ENCODE peak calls at places on chromosomes 12 and 14, in ten cellular contexts. D, O, V, Z, R, T, A, B, P and M are unnamed samples.

GRCh38 chr14:90606434-90606833 is 209.6 kb downstream of the CALM1 start:
- DNase-seq in A (no peak), B (no peak), V (no peak), T (no peak), Z (no peak), P (no peak), D (no peak), R (no peak), O (no peak), M (no peak)

GRCh38 chr14:46054526-46054925 is 597.1 kb downstream of the RPL10L start:
- DNase-seq in O (no peak), B (no peak), R (no peak), A (no peak), Z (no peak), T (no peak), D (no peak), P (no peak), V (no peak), M (no peak)

GRCh38 chr12:84767079-84767478 is 145.5 kb downstream of the SLC6A15 start:
- DNase-seq in D (no peak), P (no peak), B (no peak), R (no peak), Z (no peak), V (no peak), A (no peak), T (no peak), O (no peak), M (no peak)

GRCh38 chr12:18250313-18250916 is 10.9 kb upstream of the PIK3C2G start:
- DNase-seq in O (peak; percentile 39), A (no peak), T (peak; percentile 25), D (no peak), Z (no peak), B (peak; percentile 56), V (no peak), P (no peak), R (no peak), M (no peak)

GRCh38 chr12:95547522-95548055 is 3.7 kb downstream of the USP44 start:
- DNase-seq in A (no peak), B (no peak), Z (no peak), V (no peak), T (peak; percentile 19), P (no peak), O (no peak), D (peak; percentile 24), R (no peak), M (no peak)

GRCh38 chr14:103129301-103130016 is 6.2 kb downstream of the TNFAIP2 start:
- DNase-seq in D (no peak), R (no peak), P (no peak), A (peak; percentile 9), V (no peak), O (no peak), T (peak; percentile 21), Z (no peak), B (no peak), M (no peak)

GRCh38 chr14:92959189-92959531 is 36.2 kb downstream of the CHGA start:
- DNase-seq in A (no peak), R (no peak), D (no peak), O (no peak), V (no peak), P (no peak), Z (no peak), T (no peak), B (no peak), M (no peak)

GRCh38 chr12:2804390-2805145 is 7.9 kb upstream of the ITFG2 start:
- DNase-seq in R (no peak), T (peak; percentile 67), V (no peak), D (peak; percentile 52), O (peak; percentile 65), A (peak; percentile 42), Z (no peak), B (no peak), P (no peak), M (peak; percentile 62)

GRCh38 chr12:3326850-3327780 is 163.9 kb upstream of the PRMT8 start:
- DNase-seq in B (no peak), P (no peak), R (no peak), A (no peak), Z (no peak), D (no peak), V (no peak), O (no peak), T (no peak), M (no peak)

DNA sequence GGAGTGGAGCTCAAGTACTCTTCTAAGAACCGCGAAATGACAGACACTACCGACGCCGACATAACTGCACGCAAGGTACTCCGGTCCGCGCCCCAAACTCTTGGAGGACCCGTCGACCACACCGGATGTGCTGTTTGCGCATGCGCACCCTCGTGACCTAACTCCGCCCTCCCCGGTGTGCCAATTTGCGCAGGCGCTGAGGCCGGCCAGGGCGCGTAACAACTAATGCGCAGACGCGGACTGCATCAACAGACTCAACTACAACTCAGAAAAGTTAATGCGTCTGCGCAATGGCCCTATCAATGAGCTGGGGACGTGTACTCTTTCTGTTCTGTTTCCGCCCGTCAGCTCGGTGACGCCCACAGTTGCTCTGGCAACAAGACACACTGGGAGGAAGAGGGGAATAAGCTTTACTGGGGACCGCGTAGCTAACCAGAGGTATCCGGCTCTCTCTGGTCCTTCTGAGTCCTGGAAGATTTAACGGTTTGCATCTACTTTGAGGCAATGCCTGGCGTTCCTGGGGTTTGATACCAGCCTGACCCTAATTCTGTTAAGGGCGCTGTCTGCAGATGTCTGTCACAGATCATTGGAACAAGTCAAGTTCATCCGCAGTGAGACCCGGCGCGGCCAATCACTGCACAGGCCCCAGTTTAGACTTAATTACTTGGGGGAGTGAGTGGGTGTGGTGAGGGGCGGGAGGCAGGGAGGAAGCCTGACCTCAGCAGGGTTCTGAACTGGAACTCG is at the start of gene DAD1:
- DNase-seq in V (peak; percentile 100), T (peak; percentile 99), A (peak; percentile 98), Z (peak; percentile 100), B (peak; percentile 99), D (peak; percentile 99), P (peak; percentile 99), O (peak; percentile 98), R (peak; percentile 99), M (peak; percentile 98)
- TF ChIP-seq POLR2A in V (peak; percentile 47), T (peak; percentile 90), A (peak; percentile 85), Z (peak; percentile 73), B (peak; percentile 77), D (peak; percentile 93), P (peak; percentile 86), O (peak; percentile 58), R (no peak), M (peak; percentile 85)

DNA sequence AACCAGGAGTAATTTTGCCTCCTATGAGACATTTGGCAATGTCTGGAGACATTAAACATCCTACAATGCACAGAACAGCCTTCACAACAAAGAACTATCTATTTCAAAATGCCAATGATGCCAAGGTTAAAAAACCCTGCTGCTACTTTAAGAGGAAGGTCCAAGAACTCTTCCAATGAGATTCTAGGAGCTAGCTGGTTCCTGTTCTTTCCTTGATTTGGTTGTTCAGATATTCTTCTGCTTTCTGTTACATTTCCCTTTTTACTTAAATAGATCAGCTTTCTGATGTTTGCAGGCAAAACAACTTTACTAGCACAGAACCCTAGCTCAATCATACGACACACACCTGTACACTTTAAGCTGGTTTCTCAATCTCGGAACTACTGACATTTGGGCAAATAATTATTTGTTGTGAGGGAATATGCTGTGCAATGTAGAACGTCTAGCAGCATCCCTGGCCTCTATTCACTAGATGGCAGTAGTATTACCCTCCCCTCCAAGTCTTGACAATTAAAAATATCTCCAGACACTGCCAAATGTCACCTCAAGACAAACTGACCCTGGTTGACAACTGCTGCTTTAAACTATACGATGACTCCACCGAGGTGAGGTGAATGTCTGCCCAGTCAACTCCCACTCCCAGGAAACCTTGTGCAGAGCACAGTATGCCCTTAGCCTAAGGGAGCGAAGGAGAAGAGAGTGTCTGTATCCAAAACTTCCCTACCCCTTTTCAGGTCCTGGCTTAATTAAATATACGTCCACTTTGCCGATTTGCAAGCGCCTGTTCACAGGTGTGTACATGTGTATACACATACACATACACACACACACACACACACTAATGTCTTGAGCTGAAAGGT is 4.4 kb downstream of the BLTP3B start:
- DNase-seq in R (no peak), V (no peak), O (no peak), T (no peak), Z (no peak), B (no peak), P (no peak), A (no peak), D (no peak), M (no peak)
- TF ChIP-seq CTCF in R (no peak), V (no peak), O (no peak), T (no peak), Z (no peak), B (no peak), P (no peak), A (no peak), D (no peak), M (peak; percentile 34)

DNA sequence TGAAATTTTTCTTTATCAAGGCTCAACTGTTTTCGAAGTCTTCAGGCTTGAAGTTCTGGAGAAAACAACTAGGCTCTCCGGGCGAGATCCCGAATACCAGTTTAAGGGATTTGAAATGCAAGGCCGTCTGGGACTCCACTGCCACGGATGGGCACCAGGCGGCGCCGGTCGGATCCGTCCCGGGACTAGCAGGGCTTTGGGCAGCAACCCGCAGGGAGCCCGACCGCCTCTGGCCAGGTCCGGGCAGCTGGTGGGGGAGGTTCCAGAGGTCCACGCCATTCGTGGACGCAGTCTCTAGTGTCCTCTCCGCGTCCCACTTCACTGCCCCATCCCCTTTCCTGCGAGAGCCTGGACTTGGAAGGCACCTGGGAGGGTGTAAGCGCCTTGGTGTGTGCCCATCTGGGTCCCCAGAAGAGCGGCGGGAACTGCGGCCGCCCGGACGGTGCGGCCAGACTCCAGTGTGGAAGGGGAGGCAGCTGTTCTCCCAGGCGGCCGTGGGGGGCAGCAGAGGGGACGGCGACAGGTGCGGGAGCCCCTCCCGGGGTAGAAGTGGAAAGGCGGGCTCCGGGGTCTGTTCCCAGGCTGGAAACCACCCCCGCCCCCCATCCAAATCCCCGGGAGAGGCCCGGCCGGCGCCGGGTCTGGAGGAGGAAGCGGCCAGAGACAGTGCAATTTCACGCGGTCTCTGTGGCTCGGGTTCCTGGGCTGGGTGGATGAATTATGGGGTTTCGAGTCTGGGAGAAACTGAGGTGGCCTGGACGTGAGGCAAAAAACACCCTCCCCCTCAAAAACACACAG is 835 bp upstream of the ERBB3 start:
- DNase-seq in T (peak; percentile 86), B (peak; percentile 94), P (peak; percentile 95), D (peak; percentile 82), V (no peak), R (peak; percentile 95), Z (peak; percentile 97), A (peak; percentile 96), O (peak; percentile 88), M (peak; percentile 93)
- TF ChIP-seq POLR2A in T (no peak), B (peak; percentile 57), P (no peak), D (no peak), V (no peak), R (no peak), Z (no peak), A (peak; percentile 92), O (no peak), M (peak; percentile 77)

DNA sequence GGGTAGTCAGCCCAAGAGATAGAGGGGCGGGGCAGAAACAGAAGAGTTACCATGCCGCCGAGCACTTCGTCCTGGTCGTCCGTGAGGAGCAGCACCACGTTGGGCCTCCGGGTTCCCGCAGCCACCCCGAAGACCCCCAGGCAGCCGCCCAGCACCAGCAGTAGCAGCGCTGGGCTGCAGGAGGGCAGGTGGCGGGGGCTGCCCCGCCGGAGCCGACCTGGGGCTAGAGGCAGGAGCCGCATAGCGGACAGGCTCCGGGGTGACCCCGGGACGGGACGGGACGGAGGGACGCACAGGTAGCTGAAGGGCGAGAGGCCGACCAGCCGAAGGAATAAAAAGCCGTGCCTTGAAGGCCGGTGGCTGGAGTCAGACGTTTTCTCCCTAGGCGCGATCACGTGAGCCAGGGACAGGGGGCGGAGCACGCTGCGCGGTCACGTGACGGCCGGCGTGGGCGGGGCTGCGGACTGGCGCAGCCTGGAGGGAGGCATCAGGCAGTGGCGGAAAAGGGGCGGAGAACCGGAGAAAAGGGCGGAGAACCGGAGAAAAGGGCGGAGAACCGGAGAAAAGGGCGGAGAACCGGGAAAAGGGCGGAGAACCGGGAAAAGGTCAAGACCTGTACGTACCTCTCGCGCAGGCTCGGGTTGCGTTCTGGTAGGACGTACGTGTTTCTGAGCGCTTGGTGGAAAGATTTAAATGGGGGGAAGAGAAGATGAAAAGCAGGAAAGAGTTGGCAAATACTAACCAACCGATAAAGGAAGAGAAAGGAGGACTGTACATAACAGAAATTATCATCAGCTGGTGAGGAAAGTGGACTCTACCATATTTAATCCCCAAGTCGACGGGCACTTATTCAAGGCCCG is at the start of gene GNS:
- DNase-seq in A (peak; percentile 97), V (peak; percentile 98), Z (peak; percentile 99), D (peak; percentile 99), T (peak; percentile 96), P (peak; percentile 94), R (peak; percentile 97), O (peak; percentile 98), B (peak; percentile 98), M (peak; percentile 98)
- TF ChIP-seq CTCF in A (no peak), V (peak; percentile 1), Z (no peak), D (no peak), T (no peak), P (no peak), R (no peak), O (no peak), B (no peak), M (no peak)